ENCODE peak calls at places on chromosomes 11 and 22, in seven cellular contexts. One of them, this sample, is unnamed.
A peak's percentile ranks its signal among the peaks of the same experiment; 100 is the strongest.

GRCh38 chr11:115590254-115590653 is 86.0 kb upstream of the CADM1 start:
- DNase-seq in left lung: no peak
- DNase-seq in CD8-positive, alpha-beta T cell: no peak
- DNase-seq in GM23338: peak; percentile 43
- DNase-seq in neural progenitor cell: no peak
- DNase-seq in GM10248: no peak
- DNase-seq in NB4: no peak
- DNase-seq in this sample: no peak

GRCh38 chr11:36292311-36292722 is 3.1 kb upstream of the COMMD9 start:
- DNase-seq in NB4: peak; percentile 70
- DNase-seq in CD8-positive, alpha-beta T cell: no peak
- DNase-seq in neural progenitor cell: peak; percentile 47
- DNase-seq in GM23338: peak; percentile 81
- DNase-seq in GM10248: peak; percentile 77
- DNase-seq in left lung: no peak
- DNase-seq in this sample: no peak

GRCh38 chr11:93444671-93445073 is 98.5 kb downstream of the SMCO4 start:
- DNase-seq in CD8-positive, alpha-beta T cell: peak; percentile 11
- DNase-seq in left lung: no peak
- DNase-seq in GM10248: no peak
- DNase-seq in neural progenitor cell: peak; percentile 90
- DNase-seq in NB4: peak; percentile 23
- DNase-seq in GM23338: peak; percentile 88
- DNase-seq in this sample: no peak

GRCh38 chr11:134995746-134996145 is 583.7 kb upstream of the B3GAT1 start:
- DNase-seq in GM23338: peak; percentile 70
- DNase-seq in NB4: no peak
- DNase-seq in left lung: no peak
- DNase-seq in neural progenitor cell: peak; percentile 40
- DNase-seq in GM10248: no peak
- DNase-seq in CD8-positive, alpha-beta T cell: no peak
- DNase-seq in this sample: no peak

GRCh38 chr11:122105009-122105828 is 10.8 kb downstream of the BLID start:
- DNase-seq in NB4: no peak
- DNase-seq in left lung: no peak
- DNase-seq in neural progenitor cell: peak; percentile 24
- DNase-seq in GM23338: no peak
- DNase-seq in CD8-positive, alpha-beta T cell: no peak
- DNase-seq in GM10248: no peak
- DNase-seq in this sample: no peak

GRCh38 chr11:61004037-61004641 is 32.7 kb downstream of the CD6 start:
- DNase-seq in GM23338: no peak
- DNase-seq in GM10248: no peak
- DNase-seq in CD8-positive, alpha-beta T cell: peak; percentile 55
- DNase-seq in neural progenitor cell: no peak
- DNase-seq in NB4: no peak
- DNase-seq in left lung: no peak
- DNase-seq in this sample: no peak

GRCh38 chr11:120172921-120173705 is 35.2 kb upstream of the TRIM29 start:
- DNase-seq in left lung: no peak
- DNase-seq in NB4: no peak
- DNase-seq in GM10248: peak; percentile 6
- DNase-seq in neural progenitor cell: no peak
- DNase-seq in GM23338: no peak
- DNase-seq in CD8-positive, alpha-beta T cell: no peak
- DNase-seq in this sample: no peak

GRCh38 chr11:117519590-117519989 is 191.9 kb downstream of the CEP164 start:
- DNase-seq in NB4: peak; percentile 19
- DNase-seq in CD8-positive, alpha-beta T cell: no peak
- DNase-seq in left lung: peak; percentile 49
- DNase-seq in GM10248: no peak
- DNase-seq in neural progenitor cell: no peak
- DNase-seq in GM23338: no peak
- DNase-seq in this sample: no peak

GRCh38 chr11:57325735-57326048 is 940 bp upstream of the TNKS1BP1 start:
- DNase-seq in GM23338: no peak
- DNase-seq in left lung: no peak
- DNase-seq in neural progenitor cell: no peak
- DNase-seq in CD8-positive, alpha-beta T cell: no peak
- DNase-seq in NB4: no peak
- DNase-seq in GM10248: no peak
- DNase-seq in this sample: no peak

GRCh38 chr11:86041975-86042378 is 26.9 kb downstream of the PICALM start:
- DNase-seq in GM10248: peak; percentile 55
- DNase-seq in neural progenitor cell: peak; percentile 88
- DNase-seq in left lung: no peak
- DNase-seq in NB4: peak; percentile 89
- DNase-seq in GM23338: peak; percentile 95
- DNase-seq in CD8-positive, alpha-beta T cell: peak; percentile 48
- DNase-seq in this sample: no peak

GRCh38 chr11:68798221-68798813 is 43.4 kb downstream of the CPT1A start:
- DNase-seq in GM23338: peak; percentile 80
- DNase-seq in neural progenitor cell: peak; percentile 83
- DNase-seq in CD8-positive, alpha-beta T cell: peak; percentile 55
- DNase-seq in GM10248: peak; percentile 61
- DNase-seq in NB4: peak; percentile 55
- DNase-seq in left lung: no peak
- DNase-seq in this sample: no peak

GRCh38 chr11:36186797-36187196 is 102.4 kb downstream of the COMMD9 start:
- DNase-seq in CD8-positive, alpha-beta T cell: no peak
- DNase-seq in left lung: no peak
- DNase-seq in GM23338: no peak
- DNase-seq in GM10248: no peak
- DNase-seq in NB4: no peak
- DNase-seq in neural progenitor cell: no peak
- DNase-seq in this sample: no peak

GRCh38 chr11:30346068-30346688 is 23.3 kb downstream of the ARL14EP start:
- DNase-seq in left lung: no peak
- DNase-seq in GM23338: peak; percentile 83
- DNase-seq in NB4: peak; percentile 65
- DNase-seq in CD8-positive, alpha-beta T cell: no peak
- DNase-seq in GM10248: peak; percentile 24
- DNase-seq in neural progenitor cell: peak; percentile 82
- DNase-seq in this sample: no peak

GRCh38 chr22:41062146-41062545 is 30.2 kb upstream of the EP300 start:
- DNase-seq in neural progenitor cell: no peak
- DNase-seq in NB4: no peak
- DNase-seq in GM23338: peak; percentile 22
- DNase-seq in CD8-positive, alpha-beta T cell: no peak
- DNase-seq in GM10248: no peak
- DNase-seq in left lung: no peak
- DNase-seq in this sample: no peak

GRCh38 chr11:45922425-45923082 is at the start of gene LARGE2:
- DNase-seq in GM23338: peak; percentile 88
- DNase-seq in neural progenitor cell: peak; percentile 89
- DNase-seq in CD8-positive, alpha-beta T cell: peak; percentile 39
- DNase-seq in GM10248: no peak
- DNase-seq in NB4: no peak
- DNase-seq in left lung: peak; percentile 60
- DNase-seq in this sample: peak; percentile 44

GRCh38 chr22:19105867-19106802 is 16.1 kb downstream of the DGCR2 start:
- DNase-seq in GM23338: peak; percentile 51
- DNase-seq in neural progenitor cell: peak; percentile 47
- DNase-seq in NB4: peak; percentile 45
- DNase-seq in left lung: no peak
- DNase-seq in CD8-positive, alpha-beta T cell: peak; percentile 62
- DNase-seq in GM10248: no peak
- DNase-seq in this sample: no peak

GRCh38 chr22:23036684-23037428 is 33.5 kb upstream of the GNAZ start:
- DNase-seq in GM23338: no peak
- DNase-seq in left lung: no peak
- DNase-seq in NB4: peak; percentile 19
- DNase-seq in neural progenitor cell: no peak
- DNase-seq in CD8-positive, alpha-beta T cell: no peak
- DNase-seq in GM10248: no peak
- DNase-seq in this sample: no peak

GRCh38 chr11:15969281-15969680 is 387.1 kb downstream of the SOX6 start:
- DNase-seq in GM23338: no peak
- DNase-seq in neural progenitor cell: no peak
- DNase-seq in NB4: peak; percentile 78
- DNase-seq in CD8-positive, alpha-beta T cell: no peak
- DNase-seq in left lung: peak; percentile 64
- DNase-seq in GM10248: peak; percentile 15
- DNase-seq in this sample: peak; percentile 59

GRCh38 chr11:79040348-79040747 is 400.5 kb downstream of the TENM4 start:
- DNase-seq in GM23338: no peak
- DNase-seq in left lung: no peak
- DNase-seq in GM10248: no peak
- DNase-seq in NB4: no peak
- DNase-seq in CD8-positive, alpha-beta T cell: no peak
- DNase-seq in neural progenitor cell: no peak
- DNase-seq in this sample: no peak

GRCh38 chr11:121476379-121477032 is 23.7 kb upstream of the SORL1-AS1 start:
- DNase-seq in GM23338: no peak
- DNase-seq in CD8-positive, alpha-beta T cell: no peak
- DNase-seq in left lung: no peak
- DNase-seq in neural progenitor cell: no peak
- DNase-seq in GM10248: no peak
- DNase-seq in NB4: no peak
- DNase-seq in this sample: no peak

GRCh38 chr11:63567044-63567840 is 4.1 kb upstream of the PLAAT2 start:
- DNase-seq in neural progenitor cell: no peak
- DNase-seq in CD8-positive, alpha-beta T cell: peak; percentile 52
- DNase-seq in left lung: no peak
- DNase-seq in GM23338: peak; percentile 49
- DNase-seq in GM10248: peak; percentile 64
- DNase-seq in NB4: peak; percentile 61
- DNase-seq in this sample: peak; percentile 89

GRCh38 chr11:117230286-117230961 is 1.4 kb downstream of the PCSK7 start:
- DNase-seq in CD8-positive, alpha-beta T cell: no peak
- DNase-seq in left lung: no peak
- DNase-seq in GM10248: peak; percentile 37
- DNase-seq in GM23338: no peak
- DNase-seq in neural progenitor cell: no peak
- DNase-seq in NB4: peak; percentile 48
- DNase-seq in this sample: no peak

GRCh38 chr11:47270331-47271271 is 668 bp downstream of the MADD start:
- DNase-seq in CD8-positive, alpha-beta T cell: peak; percentile 33
- DNase-seq in left lung: no peak
- DNase-seq in GM10248: peak; percentile 24
- DNase-seq in neural progenitor cell: no peak
- DNase-seq in NB4: peak; percentile 63
- DNase-seq in GM23338: peak; percentile 59
- DNase-seq in this sample: peak; percentile 45

GRCh38 chr22:37162221-37163095 is 12.7 kb upstream of the IL2RB start:
- DNase-seq in NB4: no peak
- DNase-seq in left lung: no peak
- DNase-seq in neural progenitor cell: no peak
- DNase-seq in GM23338: no peak
- DNase-seq in CD8-positive, alpha-beta T cell: peak; percentile 64
- DNase-seq in GM10248: peak; percentile 88
- DNase-seq in this sample: no peak

GRCh38 chr11:46392421-46393230 is 1.1 kb upstream of the CHRM4 start:
- DNase-seq in CD8-positive, alpha-beta T cell: peak; percentile 79
- DNase-seq in left lung: peak; percentile 84
- DNase-seq in NB4: peak; percentile 89
- DNase-seq in neural progenitor cell: peak; percentile 96
- DNase-seq in GM23338: peak; percentile 95
- DNase-seq in GM10248: peak; percentile 95
- DNase-seq in this sample: peak; percentile 78

GRCh38 chr11:58905141-58905715 is 34.1 kb upstream of the GLYATL1 start:
- DNase-seq in neural progenitor cell: peak; percentile 81
- DNase-seq in NB4: no peak
- DNase-seq in left lung: no peak
- DNase-seq in CD8-positive, alpha-beta T cell: no peak
- DNase-seq in GM10248: no peak
- DNase-seq in GM23338: peak; percentile 75
- DNase-seq in this sample: no peak
- TF ChIP-seq CTCF in neural progenitor cell: no peak
- TF ChIP-seq CTCF in NB4: no peak
- TF ChIP-seq CTCF in left lung: no peak
- TF ChIP-seq CTCF in CD8-positive, alpha-beta T cell: no peak
- TF ChIP-seq CTCF in GM10248: no peak
- TF ChIP-seq CTCF in GM23338: no peak
- TF ChIP-seq CTCF in this sample: no peak

DNA sequence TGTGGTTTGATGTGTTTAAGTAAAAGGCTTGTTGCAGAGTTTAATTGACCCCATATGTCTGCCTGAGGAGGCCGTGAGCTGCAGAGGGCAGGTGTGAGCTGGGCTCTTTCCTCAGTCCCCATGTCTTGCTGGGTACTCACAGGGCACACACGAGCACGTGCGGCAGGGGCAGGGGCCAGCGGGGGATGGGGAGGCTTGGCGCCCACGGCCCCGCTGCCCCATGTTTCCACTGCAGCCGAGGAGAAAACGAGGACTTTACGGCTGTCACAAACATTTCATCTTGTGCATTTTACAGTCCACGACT is 24.7 kb upstream of the CCDC188 start:
- DNase-seq in GM10248: no peak
- DNase-seq in neural progenitor cell: no peak
- DNase-seq in left lung: no peak
- DNase-seq in GM23338: no peak
- DNase-seq in CD8-positive, alpha-beta T cell: no peak
- DNase-seq in NB4: peak; percentile 34
- DNase-seq in this sample: no peak
- TF ChIP-seq CTCF in GM10248: no peak
- TF ChIP-seq CTCF in neural progenitor cell: no peak
- TF ChIP-seq CTCF in left lung: no peak
- TF ChIP-seq CTCF in GM23338: no peak
- TF ChIP-seq CTCF in CD8-positive, alpha-beta T cell: no peak
- TF ChIP-seq CTCF in NB4: no peak
- TF ChIP-seq CTCF in this sample: no peak

DNA sequence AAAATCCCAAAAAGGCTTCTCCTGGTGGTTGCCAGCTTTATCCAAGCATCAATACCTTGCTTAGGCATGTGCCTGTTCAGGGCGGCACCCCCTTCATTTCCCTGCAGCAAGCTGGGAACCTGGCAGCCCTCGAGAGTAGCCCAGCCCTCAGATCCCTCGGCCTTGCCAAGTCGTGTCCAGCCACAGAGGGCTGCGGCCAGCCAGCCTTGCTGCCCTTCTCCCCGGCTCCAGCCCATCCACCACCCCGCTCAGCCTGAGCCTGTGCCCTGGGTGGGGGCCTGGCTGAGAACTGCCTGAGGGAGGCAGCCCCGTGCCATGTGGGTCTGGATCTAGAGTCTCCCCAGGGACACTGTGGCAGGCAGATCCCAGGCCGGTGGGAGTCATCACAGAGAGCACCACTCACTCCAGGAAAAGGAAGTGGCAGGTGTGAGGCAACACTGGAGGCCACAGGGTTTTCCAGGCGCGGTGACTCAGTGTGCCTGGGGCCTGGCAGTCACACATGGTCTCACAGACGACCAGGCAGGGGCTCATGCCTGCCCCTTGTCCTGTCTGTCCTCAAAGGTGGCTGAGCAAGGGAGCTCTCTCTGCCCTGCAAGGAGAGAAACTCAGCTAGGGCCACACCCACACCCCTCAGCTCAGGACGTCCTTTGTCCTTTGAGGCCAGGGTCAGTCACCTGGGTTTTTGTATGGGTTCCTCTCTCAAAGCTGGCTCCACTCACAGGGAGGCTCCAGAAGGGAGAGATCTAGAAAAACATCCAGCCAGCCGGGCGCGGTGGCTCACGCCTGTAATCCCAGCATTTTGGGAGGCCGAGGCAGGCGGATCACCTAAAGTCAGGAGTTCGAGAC is 12.2 kb upstream of the CDC42BPG start:
- DNase-seq in neural progenitor cell: no peak
- DNase-seq in left lung: peak; percentile 85
- DNase-seq in NB4: peak; percentile 99
- DNase-seq in GM10248: no peak
- DNase-seq in GM23338: no peak
- DNase-seq in CD8-positive, alpha-beta T cell: peak; percentile 44
- DNase-seq in this sample: peak; percentile 96
- TF ChIP-seq CTCF in neural progenitor cell: no peak
- TF ChIP-seq CTCF in left lung: no peak
- TF ChIP-seq CTCF in NB4: peak; percentile 41
- TF ChIP-seq CTCF in GM10248: no peak
- TF ChIP-seq CTCF in GM23338: no peak
- TF ChIP-seq CTCF in CD8-positive, alpha-beta T cell: no peak
- TF ChIP-seq CTCF in this sample: no peak

GRCh38 chr11:43278302-43278956 is 33.4 kb upstream of the API5 start:
- DNase-seq in GM23338: peak; percentile 74
- DNase-seq in neural progenitor cell: peak; percentile 68
- DNase-seq in CD8-positive, alpha-beta T cell: no peak
- DNase-seq in GM10248: no peak
- DNase-seq in left lung: no peak
- DNase-seq in NB4: peak; percentile 23
- DNase-seq in this sample: no peak
- TF ChIP-seq CTCF in GM23338: peak; percentile 58
- TF ChIP-seq CTCF in neural progenitor cell: peak; percentile 51
- TF ChIP-seq CTCF in CD8-positive, alpha-beta T cell: no peak
- TF ChIP-seq CTCF in GM10248: peak; percentile 23
- TF ChIP-seq CTCF in left lung: no peak
- TF ChIP-seq CTCF in NB4: peak; percentile 14
- TF ChIP-seq CTCF in this sample: no peak

This sample was measured in CD14-positive monocyte.